ENCODE peak calls at places on chromosomes 2 and 18, in five cellular contexts. One of them, this sample, is unnamed.

GRCh38 chr2:55111570-55112228 is 61.4 kb upstream of the RTN4 start:
- DNase-seq in stimulated activated CD4-positive, alpha-beta T cell treated with anti-CD3 and anti-CD28 coated beads, Interleukin-15, amount 100 ng/mL, for 1 hour: no peak
- DNase-seq in H54: peak
- DNase-seq in neuronal stem cell: no peak
- DNase-seq in GM19239: no peak
- DNase-seq in this sample: peak

GRCh38 chr2:51225377-51225776 is 193.4 kb upstream of the NRXN1 start:
- DNase-seq in stimulated activated CD4-positive, alpha-beta T cell treated with anti-CD3 and anti-CD28 coated beads, Interleukin-15, amount 100 ng/mL, for 1 hour: no peak
- DNase-seq in H54: no peak
- DNase-seq in neuronal stem cell: no peak
- DNase-seq in GM19239: no peak
- DNase-seq in this sample: no peak

GRCh38 chr2:84856785-84857184 is 24.1 kb downstream of the TRABD2A start:
- DNase-seq in stimulated activated CD4-positive, alpha-beta T cell treated with anti-CD3 and anti-CD28 coated beads, Interleukin-15, amount 100 ng/mL, for 1 hour: no peak
- DNase-seq in H54: no peak
- DNase-seq in neuronal stem cell: no peak
- DNase-seq in GM19239: no peak
- DNase-seq in this sample: no peak

GRCh38 chr2:48116518-48116917 is 210.2 kb upstream of the FBXO11 start:
- DNase-seq in stimulated activated CD4-positive, alpha-beta T cell treated with anti-CD3 and anti-CD28 coated beads, Interleukin-15, amount 100 ng/mL, for 1 hour: no peak
- DNase-seq in H54: no peak
- DNase-seq in neuronal stem cell: no peak
- DNase-seq in GM19239: no peak
- DNase-seq in this sample: no peak

GRCh38 chr18:12027046-12027445 is 45.7 kb downstream of the IMPA2 start:
- DNase-seq in stimulated activated CD4-positive, alpha-beta T cell treated with anti-CD3 and anti-CD28 coated beads, Interleukin-15, amount 100 ng/mL, for 1 hour: no peak
- DNase-seq in H54: no peak
- DNase-seq in neuronal stem cell: no peak
- DNase-seq in GM19239: no peak
- DNase-seq in this sample: no peak

GRCh38 chr2:29233428-29233827 is 118.2 kb downstream of the CLIP4 start:
- DNase-seq in stimulated activated CD4-positive, alpha-beta T cell treated with anti-CD3 and anti-CD28 coated beads, Interleukin-15, amount 100 ng/mL, for 1 hour: no peak
- DNase-seq in H54: no peak
- DNase-seq in neuronal stem cell: no peak
- DNase-seq in GM19239: no peak
- DNase-seq in this sample: no peak

GRCh38 chr18:36352384-36352783 is 54.9 kb downstream of the FHOD3 start:
- DNase-seq in stimulated activated CD4-positive, alpha-beta T cell treated with anti-CD3 and anti-CD28 coated beads, Interleukin-15, amount 100 ng/mL, for 1 hour: no peak
- DNase-seq in H54: peak
- DNase-seq in neuronal stem cell: no peak
- DNase-seq in GM19239: no peak
- DNase-seq in this sample: no peak

GRCh38 chr2:30267161-30267568 is 35.8 kb downstream of the LBH start:
- DNase-seq in stimulated activated CD4-positive, alpha-beta T cell treated with anti-CD3 and anti-CD28 coated beads, Interleukin-15, amount 100 ng/mL, for 1 hour: no peak
- DNase-seq in H54: no peak
- DNase-seq in neuronal stem cell: no peak
- DNase-seq in GM19239: no peak
- DNase-seq in this sample: no peak

GRCh38 chr2:204900487-204900886 is 355.2 kb downstream of the PARD3B start:
- DNase-seq in stimulated activated CD4-positive, alpha-beta T cell treated with anti-CD3 and anti-CD28 coated beads, Interleukin-15, amount 100 ng/mL, for 1 hour: no peak
- DNase-seq in H54: no peak
- DNase-seq in neuronal stem cell: no peak
- DNase-seq in GM19239: no peak
- DNase-seq in this sample: no peak

GRCh38 chr2:137467246-137467862 is 496.9 kb upstream of the HNMT start:
- DNase-seq in stimulated activated CD4-positive, alpha-beta T cell treated with anti-CD3 and anti-CD28 coated beads, Interleukin-15, amount 100 ng/mL, for 1 hour: no peak
- DNase-seq in H54: peak
- DNase-seq in neuronal stem cell: peak
- DNase-seq in GM19239: peak
- DNase-seq in this sample: no peak

GRCh38 chr2:186644791-186645190 is 49.1 kb upstream of the FAM171B start:
- DNase-seq in stimulated activated CD4-positive, alpha-beta T cell treated with anti-CD3 and anti-CD28 coated beads, Interleukin-15, amount 100 ng/mL, for 1 hour: no peak
- DNase-seq in H54: no peak
- DNase-seq in neuronal stem cell: no peak
- DNase-seq in GM19239: no peak
- DNase-seq in this sample: no peak

GRCh38 chr18:50659091-50660003 is 99.5 kb downstream of the MAPK4 start:
- DNase-seq in stimulated activated CD4-positive, alpha-beta T cell treated with anti-CD3 and anti-CD28 coated beads, Interleukin-15, amount 100 ng/mL, for 1 hour: no peak
- DNase-seq in H54: peak
- DNase-seq in neuronal stem cell: no peak
- DNase-seq in GM19239: no peak
- DNase-seq in this sample: peak

GRCh38 chr2:63983986-63984605 is 35.1 kb downstream of the VPS54 start:
- DNase-seq in stimulated activated CD4-positive, alpha-beta T cell treated with anti-CD3 and anti-CD28 coated beads, Interleukin-15, amount 100 ng/mL, for 1 hour: no peak
- DNase-seq in H54: no peak
- DNase-seq in neuronal stem cell: no peak
- DNase-seq in GM19239: no peak
- DNase-seq in this sample: no peak

This sample was measured in 8988T.